ENCODE peak calls at places on chromosomes 2 and 18, in four cellular contexts. K is GM12878, O is HepG2, A is HCT116. H is an unnamed sample.

GRCh38 chr2:11540148-11540995 is 6.5 kb downstream of the GREB1 start:
- DNase-seq in K (no peak), O (no peak), A (no peak), H (no peak)

GRCh38 chr2:96325884-96326255 is 753 bp downstream of the ITPRIPL1 start:
- DNase-seq in K (no peak), O (no peak), A (no peak), H (no peak)

GRCh38 chr18:484749-485464 is 15.6 kb downstream of the COLEC12 start:
- DNase-seq in K (no peak), O (no peak), A (no peak), H (no peak)

GRCh38 chr2:75728614-75729419 is 18.1 kb upstream of the GCFC2 start:
- DNase-seq in K (no peak), O (no peak), A (no peak), H (no peak)

GRCh38 chr18:58862851-58863538 is 1.7 kb upstream of the ZNF532 start:
- DNase-seq in K (no peak), O (no peak), A (peak), H (peak)

GRCh38 chr2:160075171-160075570 is 12.8 kb upstream of the PLA2R1 start:
- DNase-seq in K (no peak), O (no peak), A (no peak), H (no peak)

GRCh38 chr2:74991977-74992376 is 33.5 kb downstream of the POLE4 start:
- DNase-seq in K (no peak), O (no peak), A (no peak), H (no peak)

GRCh38 chr2:18749912-18750526 is 160.7 kb upstream of the NT5C1B start:
- DNase-seq in K (no peak), O (peak), A (peak), H (peak)

GRCh38 chr18:45423664-45424063 is 191.6 kb upstream of the SLC14A2 start:
- DNase-seq in K (no peak), O (no peak), A (no peak), H (no peak)

GRCh38 chr2:27356056-27356381 is 545 bp downstream of the GTF3C2 start:
- DNase-seq in K (no peak), O (peak), A (no peak), H (no peak)

GRCh38 chr2:16238001-16238755 is 297.8 kb downstream of the MYCN start:
- DNase-seq in K (no peak), O (no peak), A (no peak), H (no peak)

GRCh38 chr2:168758970-168759820 is 43.2 kb upstream of the NOSTRIN start:
- DNase-seq in K (peak), O (peak), A (peak), H (peak)

GRCh38 chr18:12779456-12779855 is 76.6 kb downstream of the PSMG2 start:
- DNase-seq in K (no peak), O (no peak), A (no peak), H (no peak)

GRCh38 chr2:156021326-156022040 is 311.0 kb downstream of the NR4A2 start:
- DNase-seq in K (no peak), O (no peak), A (peak), H (no peak)
- TF ChIP-seq JUND in K (no peak), O (no peak), A (peak), H (no peak)

GRCh38 chr2:12918841-12919445 is 202.2 kb downstream of the TRIB2 start:
- DNase-seq in K (no peak), O (no peak), A (no peak), H (no peak)
- TF ChIP-seq JUND in K (no peak), O (no peak), A (no peak), H (no peak)

GRCh38 chr2:98134138-98134537 is 47.2 kb downstream of the VWA3B start:
- DNase-seq in K (peak), O (no peak), A (no peak), H (no peak)
- TF ChIP-seq JUND in K (no peak), O (no peak), A (no peak), H (no peak)

GRCh38 chr2:232348936-232349335 is 29.6 kb upstream of the ALPP start:
- DNase-seq in K (no peak), O (no peak), A (peak), H (no peak)
- TF ChIP-seq JUND in K (no peak), O (no peak), A (no peak), H (no peak)

GRCh38 chr2:194765723-194766122 is 891.3 kb upstream of the SLC39A10 start:
- DNase-seq in K (no peak), O (no peak), A (no peak), H (no peak)

GRCh38 chr2:194769030-194769429 is 888.0 kb upstream of the SLC39A10 start:
- DNase-seq in K (no peak), O (no peak), A (no peak), H (no peak)
- TF ChIP-seq JUND in K (no peak), O (no peak), A (no peak), H (no peak)

GRCh38 chr2:235305678-235306077 is 188.2 kb upstream of the AGAP1 start:
- DNase-seq in K (no peak), O (no peak), A (no peak), H (no peak)
- TF ChIP-seq JUND in K (no peak), O (no peak), A (no peak), H (no peak)

DNA sequence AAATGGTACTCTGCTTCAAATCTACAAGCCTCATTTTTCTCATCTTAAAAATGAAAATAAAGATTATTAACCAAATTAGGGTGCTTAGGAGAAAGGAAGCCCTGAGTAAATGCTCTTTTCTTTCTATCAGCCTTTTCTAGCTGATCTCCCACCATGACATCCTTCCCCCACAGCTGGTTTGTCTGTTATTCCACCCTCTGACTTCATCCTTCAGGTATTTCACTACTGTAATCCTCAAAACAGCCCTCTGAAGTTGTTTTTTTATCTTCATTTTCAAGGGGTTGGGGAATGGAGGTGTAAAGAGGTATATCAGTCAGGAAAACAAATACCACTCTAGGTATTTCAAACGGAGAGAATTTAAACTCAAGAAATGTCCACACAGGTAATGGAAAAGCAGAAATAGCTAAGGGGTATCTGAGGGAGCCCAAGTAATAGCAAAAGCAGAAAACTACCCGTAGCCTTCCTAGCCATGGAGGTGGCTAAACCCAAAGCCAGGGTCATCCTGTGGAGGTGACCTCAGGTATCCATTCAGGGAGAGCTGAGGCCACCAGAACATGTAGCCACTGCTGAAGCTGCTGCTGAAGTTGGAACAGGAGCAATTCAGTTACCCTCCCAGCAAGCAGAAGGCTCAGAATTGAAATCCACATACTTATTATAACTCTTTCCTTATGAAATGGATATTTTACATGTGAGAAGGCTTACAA is 990.9 kb upstream of the ACVR2A start:
- DNase-seq in K (no peak), O (no peak), A (no peak), H (no peak)
- TF ChIP-seq JUND in K (no peak), O (no peak), A (no peak), H (no peak)

GRCh38 chr2:46970334-46971288 is 55.0 kb upstream of the MCFD2 start:
- DNase-seq in K (no peak), O (peak), A (no peak), H (peak)
- TF ChIP-seq JUND in K (no peak), O (no peak), A (peak), H (no peak)